ENCODE peak calls at places on chromosomes 3 and 15, in eight cellular contexts. Q is stomach, I is K562, H is transverse colon, J is esophagus muscularis mucosa, C is suprapubic skin, S is HepG2, D is H1. O is an unnamed sample.

GRCh38 chr3:36649078-36649477 is 115.3 kb downstream of the DCLK3 start:
- DNase-seq in Q (no peak), I (no peak), H (no peak), J (no peak), C (no peak), S (no peak), D (no peak), O (no peak)

GRCh38 chr15:48028712-48029111 is 92.1 kb upstream of the SLC24A5 start:
- DNase-seq in Q (no peak), I (no peak), H (no peak), J (peak; percentile 77), C (no peak), S (no peak), D (no peak), O (no peak)

GRCh38 chr3:72957303-72957702 is 39.3 kb upstream of the PPP4R2 start:
- DNase-seq in Q (peak; percentile 51), I (no peak), H (no peak), J (no peak), C (no peak), S (peak; percentile 95), D (no peak), O (no peak)

GRCh38 chr3:127590282-127590592 is 296 bp downstream of the TPRA1 start:
- DNase-seq in Q (no peak), I (peak; percentile 57), H (peak; percentile 35), J (no peak), C (no peak), S (no peak), D (no peak), O (peak; percentile 84)

GRCh38 chr3:81419196-81419595 is 342.2 kb downstream of the GBE1 start:
- DNase-seq in Q (no peak), I (no peak), H (no peak), J (no peak), C (no peak), S (peak; percentile 1), D (no peak), O (peak; percentile 36)

GRCh38 chr15:91908401-91908800 is 54.9 kb downstream of the SLCO3A1 start:
- DNase-seq in Q (no peak), I (no peak), H (no peak), J (no peak), C (no peak), S (no peak), D (no peak), O (no peak)

GRCh38 chr3:107110596-107111305 is 266.5 kb upstream of the CCDC54 start:
- DNase-seq in Q (no peak), I (no peak), H (no peak), J (no peak), C (no peak), S (no peak), D (no peak), O (no peak)

GRCh38 chr3:197495499-197495898 is 60.3 kb downstream of the BDH1 start:
- DNase-seq in Q (no peak), I (no peak), H (no peak), J (no peak), C (no peak), S (no peak), D (no peak), O (no peak)

GRCh38 chr3:133928903-133929607 is 33.4 kb upstream of the RAB6B start:
- DNase-seq in Q (no peak), I (no peak), H (no peak), J (peak; percentile 86), C (no peak), S (no peak), D (peak; percentile 32), O (no peak)

DNA sequence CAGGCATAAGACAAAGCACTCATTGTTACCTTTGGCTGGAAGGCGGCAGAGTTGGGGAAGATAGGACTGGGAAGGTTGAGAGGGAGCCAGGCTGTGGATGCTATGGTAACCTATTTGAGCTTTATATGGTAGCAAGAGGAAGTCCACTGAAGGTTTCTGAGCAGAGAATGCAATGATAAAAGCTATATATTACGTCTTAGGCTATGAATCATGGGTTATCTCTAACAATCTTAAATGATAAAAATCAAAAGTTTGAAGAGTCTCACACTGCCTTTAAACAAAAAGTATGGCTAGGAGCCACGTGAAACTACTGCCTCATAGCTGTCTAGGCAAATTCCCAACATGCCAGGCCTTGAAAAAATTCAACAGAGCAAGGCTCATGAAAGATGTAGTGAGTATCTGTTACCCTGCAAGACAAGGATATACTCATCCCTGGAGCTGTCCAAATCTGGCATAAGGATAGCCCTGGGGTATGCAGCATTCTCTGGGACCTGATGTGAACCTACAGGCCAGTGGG is 4.1 kb downstream of the P3H2 start:
- DNase-seq in Q (no peak), I (no peak), H (no peak), J (no peak), C (no peak), S (no peak), D (no peak), O (no peak)
- TF ChIP-seq EP300 in Q (no peak), I (no peak), H (no peak), J (no peak), C (no peak), S (no peak), D (no peak), O (no peak)

DNA sequence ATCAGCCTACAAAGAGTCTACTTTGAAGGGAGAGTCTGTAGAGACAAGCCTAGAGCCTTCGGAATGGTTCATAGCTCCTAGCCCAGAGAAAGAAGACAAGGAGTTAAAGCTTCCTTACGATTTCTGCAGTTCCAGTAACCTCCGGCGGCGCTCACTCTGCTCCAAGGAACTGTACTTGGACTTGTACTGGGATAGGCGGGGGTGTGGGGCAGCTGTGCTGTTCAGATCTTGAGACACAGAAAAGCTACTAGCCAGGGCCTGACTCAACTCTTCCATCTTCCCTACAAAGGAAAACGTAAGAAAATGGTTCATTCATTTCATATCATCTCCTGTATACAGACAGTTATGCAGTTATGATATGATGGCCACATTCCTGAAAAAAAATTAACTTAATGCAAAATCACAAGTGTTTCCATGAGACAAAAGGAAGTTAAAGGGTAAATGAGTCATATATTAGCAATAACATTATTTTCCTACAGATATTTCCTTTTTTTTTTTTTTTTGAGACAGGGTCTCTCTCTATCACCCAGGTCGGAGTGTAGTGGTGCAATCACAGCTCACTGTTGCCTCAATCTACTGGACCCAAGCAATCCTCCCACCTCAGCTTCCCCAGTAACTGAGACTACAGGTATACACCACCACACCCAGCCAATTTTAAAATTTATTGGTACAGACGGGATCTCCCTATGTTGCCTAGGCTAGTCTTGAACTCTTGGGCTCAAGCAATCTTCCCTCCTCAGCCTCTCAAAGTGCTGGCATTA is 4.6 kb downstream of the SNUPN start:
- DNase-seq in Q (peak; percentile 77), I (no peak), H (peak; percentile 67), J (peak; percentile 94), C (peak; percentile 91), S (no peak), D (no peak), O (no peak)
- TF ChIP-seq POLR2AphosphoS5 in Q (peak; percentile 62), I (no peak), H (no peak), J (peak; percentile 36), C (no peak), S (no peak), D (no peak), O (no peak)

GRCh38 chr3:45841701-45842491 is at the start of gene LZTFL1:
- DNase-seq in Q (peak; percentile 93), I (peak; percentile 85), H (peak; percentile 94), J (peak; percentile 99), C (peak; percentile 96), S (peak; percentile 93), D (peak; percentile 88), O (peak; percentile 90)

GRCh38 chr3:45838466-45838865 is 3.5 kb downstream of the LZTFL1 start:
- DNase-seq in Q (no peak), I (no peak), H (no peak), J (no peak), C (no peak), S (no peak), D (no peak), O (no peak)

GRCh38 chr3:45842851-45843625 is 1.1 kb upstream of the LZTFL1 start:
- DNase-seq in Q (no peak), I (no peak), H (no peak), J (no peak), C (no peak), S (no peak), D (no peak), O (no peak)

DNA sequence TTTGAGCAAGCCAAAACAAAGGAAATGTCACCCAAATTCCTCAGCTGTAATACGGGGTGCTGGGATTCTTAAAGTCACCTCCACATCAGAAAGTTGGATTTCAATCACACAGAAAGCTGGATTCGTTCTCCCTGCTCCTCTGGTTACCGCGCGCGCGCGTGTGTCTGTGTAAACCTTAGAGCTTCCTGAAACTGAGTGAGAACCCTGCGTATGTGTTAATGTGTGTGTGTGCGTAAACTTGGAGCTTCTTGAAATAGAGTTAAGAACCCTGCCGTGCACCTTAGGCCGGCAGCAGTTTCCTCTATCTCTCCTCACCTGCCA is 579 bp downstream of the LZTFL1 start:
- DNase-seq in Q (no peak), I (no peak), H (peak; percentile 19), J (no peak), C (no peak), S (peak; percentile 3), D (no peak), O (no peak)
- TF ChIP-seq EP300 in Q (no peak), I (no peak), H (no peak), J (no peak), C (no peak), S (no peak), D (no peak), O (no peak)

GRCh38 chr15:63895787-63896218 is 62.1 kb upstream of the HERC1 start:
- DNase-seq in Q (no peak), I (peak; percentile 43), H (no peak), J (no peak), C (no peak), S (no peak), D (no peak), O (no peak)

GRCh38 chr15:63894662-63894949 is 60.9 kb upstream of the HERC1 start:
- DNase-seq in Q (no peak), I (no peak), H (no peak), J (no peak), C (no peak), S (no peak), D (no peak), O (no peak)

GRCh38 chr15:63893866-63894661 is 60.3 kb upstream of the HERC1 start:
- DNase-seq in Q (no peak), I (no peak), H (no peak), J (no peak), C (no peak), S (no peak), D (no peak), O (no peak)

GRCh38 chr15:63895194-63895593 is 61.4 kb upstream of the HERC1 start:
- DNase-seq in Q (no peak), I (peak; percentile 78), H (no peak), J (no peak), C (no peak), S (no peak), D (no peak), O (no peak)

DNA sequence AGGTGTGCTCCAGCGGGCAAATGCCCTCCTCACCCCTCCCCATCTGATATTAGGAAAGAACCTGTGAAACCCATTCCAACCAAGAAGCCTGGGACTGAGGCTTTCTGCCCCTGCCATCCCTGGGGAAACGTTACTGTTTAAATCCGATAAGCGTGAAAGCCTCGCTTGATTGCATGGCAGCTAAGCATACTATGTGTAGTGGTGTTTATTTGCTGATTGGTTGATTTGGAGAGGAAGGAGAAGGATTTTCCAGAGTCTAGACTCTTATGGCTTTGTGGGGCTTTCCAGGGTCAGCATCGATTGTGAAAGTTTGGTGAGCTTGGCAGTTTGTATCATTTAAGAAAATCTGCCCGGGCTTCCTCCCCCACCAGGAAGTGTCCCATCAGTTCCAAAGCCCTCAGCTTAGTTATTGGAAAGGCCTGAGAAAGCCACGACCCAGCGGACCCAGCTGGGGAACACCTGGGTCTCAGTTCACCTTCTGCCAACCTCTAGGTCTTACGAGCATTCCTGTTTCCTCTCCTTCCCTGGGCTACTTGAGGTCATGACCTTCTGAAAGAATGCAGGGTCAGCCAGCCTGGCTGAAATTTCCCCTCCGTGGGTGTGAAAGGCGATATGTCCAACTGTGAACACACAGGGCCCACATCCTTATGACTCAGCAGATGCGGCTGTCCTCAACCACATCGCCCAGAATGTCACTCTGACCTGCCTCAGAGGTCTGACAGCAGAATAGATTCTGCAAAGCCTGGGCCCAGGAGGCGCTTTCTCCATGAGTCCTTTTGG is 62.8 kb upstream of the HERC1 start:
- DNase-seq in Q (no peak), I (peak; percentile 85), H (peak; percentile 31), J (no peak), C (no peak), S (peak; percentile 32), D (no peak), O (no peak)
- TF ChIP-seq POLR2AphosphoS5 in Q (peak; percentile 28), I (peak; percentile 53), H (no peak), J (no peak), C (no peak), S (no peak), D (no peak), O (no peak)